ENCODE peak calls at places on chromosome 13, in six cellular contexts. X is stimulated activated CD4-positive, alpha-beta T cell treated with anti-CD3 and anti-CD28 coated beads, Interleukin-2, amount 100 ng/mL, for 48 hours; Y is A549; A is kidney tubule cell; U is effector memory CD4-positive, alpha-beta T cell; T is HT-29. D is an unnamed sample.

GRCh38 chr13:79403113-79403512 is 2.9 kb downstream of the RBM26 start:
- DNase-seq in X (no peak), Y (no peak), A (no peak), U (no peak), T (no peak), D (no peak)

GRCh38 chr13:100138859-100139491 is 50.1 kb downstream of the PCCA start:
- DNase-seq in X (no peak), Y (no peak), A (no peak), U (no peak), T (no peak), D (no peak)

GRCh38 chr13:39023761-39024160 is 14.1 kb downstream of the PROSER1 start:
- DNase-seq in X (no peak), Y (no peak), A (no peak), U (no peak), T (peak), D (no peak)

GRCh38 chr13:79933389-79933788 is 407.5 kb downstream of the SPRY2 start:
- DNase-seq in X (no peak), Y (no peak), A (no peak), U (no peak), T (no peak), D (no peak)

GRCh38 chr13:51697855-51698254 is 106.1 kb downstream of the DHRS12 start:
- DNase-seq in X (no peak), Y (no peak), A (no peak), U (no peak), T (no peak), D (no peak)

GRCh38 chr13:95564091-95564490 is 11.6 kb downstream of the CLDN10 start:
- DNase-seq in X (no peak), Y (no peak), A (no peak), U (no peak), T (no peak), D (no peak)

GRCh38 chr13:49627831-49628652 is at the start of gene ARL11:
- DNase-seq in X (peak), Y (no peak), A (no peak), U (no peak), T (no peak), D (no peak)

GRCh38 chr13:112968380-112968909 is 569 bp upstream of the MCF2L start:
- DNase-seq in X (peak), Y (peak), A (peak), U (peak), T (peak), D (no peak)

GRCh38 chr13:41500501-41500900 is 43.2 kb downstream of the RGCC start:
- DNase-seq in X (no peak), Y (no peak), A (no peak), U (no peak), T (no peak), D (no peak)

GRCh38 chr13:41458939-41459753 is 1.8 kb downstream of the RGCC start:
- DNase-seq in X (no peak), Y (peak), A (peak), U (no peak), T (peak), D (peak)

GRCh38 chr13:66887088-66887487 is 343.0 kb downstream of the PCDH9 start:
- DNase-seq in X (no peak), Y (no peak), A (peak), U (no peak), T (no peak), D (no peak)

GRCh38 chr13:88456155-88456554 is 785.0 kb downstream of the SLITRK5 start:
- DNase-seq in X (no peak), Y (no peak), A (no peak), U (no peak), T (no peak), D (no peak)

GRCh38 chr13:95019886-95020285 is 281.4 kb downstream of the ABCC4 start:
- DNase-seq in X (no peak), Y (no peak), A (no peak), U (no peak), T (no peak), D (no peak)

GRCh38 chr13:59459972-59460371 is 703.8 kb downstream of the DIAPH3 start:
- DNase-seq in X (no peak), Y (no peak), A (peak), U (no peak), T (no peak), D (no peak)

GRCh38 chr13:75647126-75647784 is 11.1 kb downstream of the LMO7 start:
- DNase-seq in X (no peak), Y (no peak), A (peak), U (no peak), T (no peak), D (no peak)

GRCh38 chr13:50796463-50796862 is 47.0 kb downstream of the DLEU7 start:
- DNase-seq in X (no peak), Y (no peak), A (no peak), U (no peak), T (no peak), D (no peak)

GRCh38 chr13:32038353-32038752 is 6.8 kb downstream of the FRY start:
- DNase-seq in X (no peak), Y (no peak), A (no peak), U (no peak), T (no peak), D (no peak)

D was measured in HEK293T.